ENCODE peak calls at places on chromosomes 7 and 10, in six cellular contexts. F, C, V, H, O and R are unnamed samples.

GRCh38 chr10:7409732-7410168 is 1.1 kb downstream of the SFMBT2 start:
- DNase-seq in F (no peak), C (no peak), V (no peak), H (no peak), O (no peak), R (no peak)

GRCh38 chr10:43623351-43623750 is 17.1 kb downstream of the ZNF485 start:
- DNase-seq in F (no peak), C (no peak), V (no peak), H (peak; percentile 37), O (no peak), R (no peak)

GRCh38 chr10:16779375-16779774 is 37.8 kb downstream of the RSU1 start:
- DNase-seq in F (no peak), C (no peak), V (no peak), H (no peak), O (no peak), R (no peak)

GRCh38 chr10:89845541-89846275 is 144.3 kb downstream of the KIF20B start:
- DNase-seq in F (no peak), C (no peak), V (no peak), H (no peak), O (no peak), R (no peak)

GRCh38 chr10:88108115-88108610 is 244.7 kb downstream of the PTEN start:
- DNase-seq in F (no peak), C (no peak), V (peak; percentile 21), H (no peak), O (no peak), R (peak; percentile 43)

GRCh38 chr10:132064771-132065437 is 842 bp upstream of the JAKMIP3 start:
- DNase-seq in F (no peak), C (no peak), V (no peak), H (no peak), O (no peak), R (no peak)

GRCh38 chr7:113246698-113247097 is 128.3 kb upstream of the SMIM30 start:
- DNase-seq in F (no peak), C (no peak), V (no peak), H (no peak), O (no peak), R (no peak)

GRCh38 chr10:79260803-79261740 is 86.2 kb upstream of the PPIF start:
- DNase-seq in F (no peak), C (peak; percentile 32), V (no peak), H (no peak), O (no peak), R (peak; percentile 91)

GRCh38 chr7:14483663-14484062 is 418.9 kb downstream of the DGKB start:
- DNase-seq in F (no peak), C (no peak), V (no peak), H (no peak), O (no peak), R (no peak)
- H3K9me3 ChIP-seq in F (no peaks in the 10 kb centered on the region), C (peaks cover 4% of the 10 kb centered on the region), V (no peaks in the 10 kb centered on the region), H (no peaks in the 10 kb centered on the region), O (no peaks in the 10 kb centered on the region), R (no peaks in the 10 kb centered on the region)

GRCh38 chr7:36366649-36367560 is 22.8 kb upstream of the ANLN start:
- DNase-seq in F (peak; percentile 92), C (peak; percentile 94), V (peak; percentile 79), H (peak; percentile 88), O (peak; percentile 94), R (peak; percentile 91)
- H3K27ac ChIP-seq in F (peak overlapping the region; percentile 86), C (peak overlapping the region; percentile 95), V (peak overlapping the region; percentile 57), H (peak overlapping the region; percentile 87), O (no peak overlapping the region), R (peak overlapping the region; percentile 81)

DNA sequence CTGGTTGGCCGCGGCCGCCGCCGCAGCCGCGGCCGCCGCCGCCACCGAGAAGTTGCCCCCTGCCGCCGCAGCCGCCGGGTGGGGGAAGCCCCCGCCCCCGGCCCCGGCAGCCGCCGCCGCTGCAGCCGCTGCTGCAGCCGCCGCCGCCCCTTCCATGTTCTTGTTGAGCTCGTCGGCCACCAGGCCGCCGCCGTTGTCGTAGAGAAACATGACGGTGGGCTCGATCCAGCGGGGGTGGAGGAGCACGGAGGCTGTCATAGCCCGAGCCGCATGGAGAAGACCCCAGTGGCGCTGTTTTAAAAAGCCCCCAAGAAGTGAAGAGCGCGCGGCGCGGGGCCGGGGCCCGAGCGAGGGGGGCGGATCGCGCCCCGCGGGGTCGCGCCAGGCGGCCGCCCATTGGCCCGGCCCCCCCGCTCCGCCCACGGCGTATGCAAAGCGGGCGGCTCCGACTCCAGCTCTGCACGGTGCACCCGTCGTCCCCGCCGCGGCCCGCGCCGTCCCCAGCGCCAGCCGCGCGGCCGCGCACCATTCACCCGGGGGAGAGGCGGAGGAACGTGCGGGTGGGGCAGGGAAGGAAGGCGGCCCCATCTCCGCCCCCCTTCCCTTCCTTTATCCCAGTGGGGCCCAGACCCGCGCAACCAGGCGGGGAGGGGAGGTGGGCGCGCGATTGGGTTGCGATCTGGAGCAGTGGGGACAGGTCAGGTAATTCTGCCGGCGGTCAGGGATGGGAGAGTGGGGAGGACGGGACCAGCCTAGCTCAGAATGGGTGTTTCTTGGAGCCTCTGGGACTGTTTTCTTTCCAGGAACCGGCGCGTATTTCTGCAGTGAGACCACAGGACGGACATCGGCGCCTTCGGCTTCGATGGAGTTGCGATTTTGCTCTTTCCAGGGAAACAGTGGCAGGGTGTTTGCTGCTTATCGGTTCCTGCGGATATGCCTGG is at the start of gene HOXA13:
- DNase-seq in F (no peak), C (peak; percentile 11), V (peak; percentile 48), H (no peak), O (peak; percentile 62), R (peak; percentile 38)
- H3K4me3 ChIP-seq in F (no peak within 1 kb of the TSS), C (no peak within 1 kb of the TSS), V (peak within 1 kb of the TSS; percentile 64), H (peak within 1 kb of the TSS; percentile 69), O (peak within 1 kb of the TSS; percentile 68), R (peak within 1 kb of the TSS; percentile 35)

DNA sequence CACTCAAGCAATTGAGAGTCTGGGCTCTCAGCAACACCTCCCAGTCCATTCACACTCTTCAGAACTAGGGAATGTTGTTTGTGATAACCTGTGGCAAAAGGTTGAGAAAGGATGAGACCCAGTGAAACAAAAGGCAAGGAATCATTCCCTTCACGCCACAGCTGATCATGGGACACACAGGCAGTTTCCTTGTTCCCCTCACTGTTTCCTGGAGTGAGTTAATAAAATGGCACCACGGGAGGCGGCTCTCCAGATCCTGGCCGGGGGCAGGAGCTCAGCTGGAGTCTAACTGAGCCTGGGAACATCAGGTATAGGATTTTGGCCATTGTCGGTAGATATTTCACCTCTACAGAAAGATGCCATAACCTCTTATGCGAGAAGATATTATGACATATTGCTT is 107.3 kb upstream of the FAM171A1 start:
- DNase-seq in F (no peak), C (no peak), V (no peak), H (no peak), O (no peak), R (no peak)
- H3K9me3 ChIP-seq in F (no peaks in the 10 kb centered on the region), C (no peaks in the 10 kb centered on the region), V (no peaks in the 10 kb centered on the region), H (no peaks in the 10 kb centered on the region), O (no peaks in the 10 kb centered on the region), R (no peaks in the 10 kb centered on the region)

GRCh38 chr7:27237735-27238334 is 4.8 kb upstream of the EVX1 start:
- DNase-seq in F (no peak), C (no peak), V (no peak), H (no peak), O (no peak), R (no peak)
- H3K27ac ChIP-seq in F (no peak overlapping the region), C (no peak overlapping the region), V (no peak overlapping the region), H (no peak overlapping the region), O (no peak overlapping the region), R (no peak overlapping the region)

DNA sequence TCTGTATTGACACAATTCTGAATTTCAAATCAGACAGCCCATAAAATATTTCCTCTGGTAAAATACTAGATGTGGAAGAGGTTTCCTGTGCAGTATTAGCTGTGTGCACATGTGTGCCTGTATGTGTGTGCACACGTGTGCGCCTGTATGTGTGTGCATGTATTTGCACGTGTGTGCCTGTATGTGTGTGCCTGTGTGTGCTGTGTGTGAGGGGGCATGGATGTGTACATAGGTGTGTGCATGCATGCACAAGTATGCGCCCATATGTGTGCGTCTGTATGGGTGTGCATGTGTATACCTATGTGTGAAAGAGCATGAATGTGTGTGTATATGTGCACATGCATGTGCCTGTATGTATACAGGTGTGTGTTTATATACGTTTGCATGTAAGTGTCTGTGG is 191.4 kb downstream of the KLF6 start:
- DNase-seq in F (no peak), C (no peak), V (no peak), H (no peak), O (no peak), R (no peak)
- H3K4me3 ChIP-seq in F (no peak overlapping the region), C (no peak overlapping the region), V (no peak overlapping the region), H (no peak overlapping the region), O (peak overlapping the region; percentile 71), R (no peak overlapping the region)

DNA sequence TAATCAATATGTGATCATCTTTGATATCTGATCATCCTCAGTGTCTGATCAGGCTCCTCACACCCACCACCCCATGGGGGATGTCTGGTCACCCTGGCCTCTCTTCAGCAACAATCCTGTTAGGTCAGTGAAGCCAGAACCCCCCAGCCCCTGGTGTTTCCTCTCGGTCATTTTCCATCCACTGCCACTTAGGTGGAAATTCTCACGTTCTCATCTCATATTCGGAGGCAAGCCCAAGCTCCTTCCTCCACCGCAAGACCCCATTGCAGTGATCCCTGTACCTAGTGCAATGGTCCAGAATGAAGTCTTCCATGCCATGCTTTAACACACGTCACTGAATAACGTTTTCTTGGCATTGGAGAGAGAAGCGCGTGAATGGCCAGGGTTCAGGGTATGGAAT is 103.0 kb upstream of the DNAAF5 start:
- DNase-seq in F (no peak), C (no peak), V (no peak), H (no peak), O (no peak), R (no peak)
- H3K9me3 ChIP-seq in F (no peaks in the 10 kb centered on the region), C (no peaks in the 10 kb centered on the region), V (peaks cover 13% of the 10 kb centered on the region), H (no peaks in the 10 kb centered on the region), O (peaks cover 22% of the 10 kb centered on the region), R (peaks cover 18% of the 10 kb centered on the region)